ENCODE peak calls at places on chromosome 9, in eight cellular contexts. One of them, this sample, is unnamed.

GRCh38 chr9:124911766-124912165 is 29.1 kb downstream of the GOLGA1 start:
- DNase-seq in dorsolateral prefrontal cortex: no peak
- DNase-seq in brain microvascular endothelial cell: no peak
- DNase-seq in AG09319: no peak
- DNase-seq in stomach: no peak
- DNase-seq in heart left ventricle: no peak
- DNase-seq in fibroblast of mammary gland: no peak
- DNase-seq in AG04450: no peak
- DNase-seq in this sample: no peak

GRCh38 chr9:132163876-132164603 is 2.2 kb downstream of the NTNG2 start:
- DNase-seq in heart left ventricle: no peak
- DNase-seq in dorsolateral prefrontal cortex: no peak
- DNase-seq in AG04450: no peak
- DNase-seq in AG09319: no peak
- DNase-seq in brain microvascular endothelial cell: no peak
- DNase-seq in fibroblast of mammary gland: no peak
- DNase-seq in stomach: no peak
- DNase-seq in this sample: no peak

GRCh38 chr9:126661521-126662251 is 48.0 kb downstream of the LMX1B start:
- DNase-seq in brain microvascular endothelial cell: no peak
- DNase-seq in fibroblast of mammary gland: no peak
- DNase-seq in AG09319: no peak
- DNase-seq in stomach: no peak
- DNase-seq in AG04450: no peak
- DNase-seq in heart left ventricle: no peak
- DNase-seq in dorsolateral prefrontal cortex: no peak
- DNase-seq in this sample: no peak

GRCh38 chr9:72813544-72813943 is 139.3 kb downstream of the ALDH1A1 start:
- DNase-seq in stomach: no peak
- DNase-seq in brain microvascular endothelial cell: no peak
- DNase-seq in dorsolateral prefrontal cortex: no peak
- DNase-seq in fibroblast of mammary gland: no peak
- DNase-seq in AG04450: no peak
- DNase-seq in heart left ventricle: no peak
- DNase-seq in AG09319: no peak
- DNase-seq in this sample: no peak

GRCh38 chr9:84609779-84610178 is 59.8 kb upstream of the NTRK2 start:
- DNase-seq in heart left ventricle: no peak
- DNase-seq in stomach: no peak
- DNase-seq in AG04450: no peak
- DNase-seq in dorsolateral prefrontal cortex: no peak
- DNase-seq in fibroblast of mammary gland: no peak
- DNase-seq in brain microvascular endothelial cell: no peak
- DNase-seq in AG09319: no peak
- DNase-seq in this sample: no peak

GRCh38 chr9:3138236-3139229 is 294.6 kb upstream of the PUM3 start:
- DNase-seq in heart left ventricle: no peak
- DNase-seq in AG09319: no peak
- DNase-seq in stomach: no peak
- DNase-seq in AG04450: no peak
- DNase-seq in fibroblast of mammary gland: peak
- DNase-seq in brain microvascular endothelial cell: no peak
- DNase-seq in dorsolateral prefrontal cortex: no peak
- DNase-seq in this sample: no peak

GRCh38 chr9:136695955-136696354 is 8.7 kb upstream of the AGPAT2 start:
- DNase-seq in AG09319: no peak
- DNase-seq in stomach: no peak
- DNase-seq in brain microvascular endothelial cell: no peak
- DNase-seq in dorsolateral prefrontal cortex: no peak
- DNase-seq in heart left ventricle: no peak
- DNase-seq in fibroblast of mammary gland: no peak
- DNase-seq in AG04450: no peak
- DNase-seq in this sample: no peak

GRCh38 chr9:96450613-96451544 is 910 bp downstream of the HABP4 start:
- DNase-seq in heart left ventricle: peak
- DNase-seq in dorsolateral prefrontal cortex: no peak
- DNase-seq in stomach: peak
- DNase-seq in AG04450: no peak
- DNase-seq in fibroblast of mammary gland: peak
- DNase-seq in AG09319: no peak
- DNase-seq in brain microvascular endothelial cell: peak
- DNase-seq in this sample: no peak

GRCh38 chr9:136437430-136437829 is 2.2 kb downstream of the INPP5E start:
- DNase-seq in AG04450: no peak
- DNase-seq in dorsolateral prefrontal cortex: no peak
- DNase-seq in brain microvascular endothelial cell: no peak
- DNase-seq in fibroblast of mammary gland: peak
- DNase-seq in heart left ventricle: no peak
- DNase-seq in AG09319: peak
- DNase-seq in stomach: no peak
- DNase-seq in this sample: peak

GRCh38 chr9:93185261-93186150 is 1.6 kb downstream of the WNK2 start:
- DNase-seq in fibroblast of mammary gland: no peak
- DNase-seq in AG04450: no peak
- DNase-seq in brain microvascular endothelial cell: no peak
- DNase-seq in dorsolateral prefrontal cortex: no peak
- DNase-seq in AG09319: no peak
- DNase-seq in heart left ventricle: no peak
- DNase-seq in stomach: no peak
- DNase-seq in this sample: no peak

GRCh38 chr9:123421801-123422455 is 65.9 kb downstream of the CRB2 start:
- DNase-seq in stomach: no peak
- DNase-seq in dorsolateral prefrontal cortex: no peak
- DNase-seq in AG09319: no peak
- DNase-seq in heart left ventricle: no peak
- DNase-seq in AG04450: no peak
- DNase-seq in brain microvascular endothelial cell: no peak
- DNase-seq in fibroblast of mammary gland: no peak
- DNase-seq in this sample: no peak

GRCh38 chr9:272251-273213 is 57.9 kb downstream of the DOCK8 start:
- DNase-seq in brain microvascular endothelial cell: no peak
- DNase-seq in AG09319: no peak
- DNase-seq in AG04450: no peak
- DNase-seq in heart left ventricle: no peak
- DNase-seq in dorsolateral prefrontal cortex: no peak
- DNase-seq in fibroblast of mammary gland: no peak
- DNase-seq in stomach: peak
- DNase-seq in this sample: no peak

GRCh38 chr9:137989156-137989555 is 111.6 kb downstream of the CACNA1B start:
- DNase-seq in dorsolateral prefrontal cortex: no peak
- DNase-seq in AG09319: no peak
- DNase-seq in brain microvascular endothelial cell: no peak
- DNase-seq in stomach: peak
- DNase-seq in heart left ventricle: no peak
- DNase-seq in AG04450: no peak
- DNase-seq in fibroblast of mammary gland: no peak
- DNase-seq in this sample: no peak

GRCh38 chr9:137987244-137988030 is 109.9 kb downstream of the CACNA1B start:
- DNase-seq in brain microvascular endothelial cell: no peak
- DNase-seq in AG04450: no peak
- DNase-seq in stomach: no peak
- DNase-seq in AG09319: no peak
- DNase-seq in heart left ventricle: no peak
- DNase-seq in dorsolateral prefrontal cortex: no peak
- DNase-seq in fibroblast of mammary gland: no peak
- DNase-seq in this sample: no peak

GRCh38 chr9:137988051-137988450 is 110.5 kb downstream of the CACNA1B start:
- DNase-seq in AG09319: no peak
- DNase-seq in stomach: peak
- DNase-seq in fibroblast of mammary gland: no peak
- DNase-seq in AG04450: no peak
- DNase-seq in heart left ventricle: no peak
- DNase-seq in dorsolateral prefrontal cortex: no peak
- DNase-seq in brain microvascular endothelial cell: no peak
- DNase-seq in this sample: no peak

GRCh38 chr9:137988701-137989100 is 111.1 kb downstream of the CACNA1B start:
- DNase-seq in AG04450: no peak
- DNase-seq in stomach: peak
- DNase-seq in brain microvascular endothelial cell: no peak
- DNase-seq in dorsolateral prefrontal cortex: no peak
- DNase-seq in fibroblast of mammary gland: no peak
- DNase-seq in AG09319: no peak
- DNase-seq in heart left ventricle: no peak
- DNase-seq in this sample: no peak

GRCh38 chr9:137989999-137990715 is 112.6 kb downstream of the CACNA1B start:
- DNase-seq in AG04450: no peak
- DNase-seq in stomach: peak
- DNase-seq in brain microvascular endothelial cell: no peak
- DNase-seq in AG09319: no peak
- DNase-seq in dorsolateral prefrontal cortex: no peak
- DNase-seq in fibroblast of mammary gland: peak
- DNase-seq in heart left ventricle: no peak
- DNase-seq in this sample: no peak
- TF ChIP-seq CTCF in AG04450: no peak
- TF ChIP-seq CTCF in stomach: no peak
- TF ChIP-seq CTCF in brain microvascular endothelial cell: no peak
- TF ChIP-seq CTCF in AG09319: no peak
- TF ChIP-seq CTCF in dorsolateral prefrontal cortex: no peak
- TF ChIP-seq CTCF in fibroblast of mammary gland: no peak
- TF ChIP-seq CTCF in heart left ventricle: no peak
- TF ChIP-seq CTCF in this sample: no peak

GRCh38 chr9:34611251-34611810 is 566 bp downstream of the RPP25L start:
- DNase-seq in heart left ventricle: peak
- DNase-seq in brain microvascular endothelial cell: no peak
- DNase-seq in AG04450: no peak
- DNase-seq in AG09319: no peak
- DNase-seq in stomach: no peak
- DNase-seq in dorsolateral prefrontal cortex: no peak
- DNase-seq in fibroblast of mammary gland: no peak
- DNase-seq in this sample: no peak
- TF ChIP-seq CTCF in heart left ventricle: no peak
- TF ChIP-seq CTCF in brain microvascular endothelial cell: no peak
- TF ChIP-seq CTCF in AG04450: no peak
- TF ChIP-seq CTCF in AG09319: no peak
- TF ChIP-seq CTCF in stomach: no peak
- TF ChIP-seq CTCF in dorsolateral prefrontal cortex: no peak
- TF ChIP-seq CTCF in fibroblast of mammary gland: no peak
- TF ChIP-seq CTCF in this sample: no peak

GRCh38 chr9:33170464-33171156 is 3.5 kb upstream of the B4GALT1 start:
- DNase-seq in AG04450: no peak
- DNase-seq in fibroblast of mammary gland: peak
- DNase-seq in brain microvascular endothelial cell: no peak
- DNase-seq in AG09319: no peak
- DNase-seq in stomach: peak
- DNase-seq in heart left ventricle: peak
- DNase-seq in dorsolateral prefrontal cortex: no peak
- DNase-seq in this sample: no peak
- TF ChIP-seq CTCF in AG04450: peak
- TF ChIP-seq CTCF in fibroblast of mammary gland: peak
- TF ChIP-seq CTCF in brain microvascular endothelial cell: peak
- TF ChIP-seq CTCF in AG09319: peak
- TF ChIP-seq CTCF in stomach: no peak
- TF ChIP-seq CTCF in heart left ventricle: peak
- TF ChIP-seq CTCF in dorsolateral prefrontal cortex: peak
- TF ChIP-seq CTCF in this sample: peak

GRCh38 chr9:112615584-112616271 is 102.2 kb downstream of the INIP start:
- DNase-seq in heart left ventricle: no peak
- DNase-seq in fibroblast of mammary gland: no peak
- DNase-seq in dorsolateral prefrontal cortex: no peak
- DNase-seq in AG09319: no peak
- DNase-seq in stomach: no peak
- DNase-seq in AG04450: peak
- DNase-seq in brain microvascular endothelial cell: no peak
- DNase-seq in this sample: no peak

GRCh38 chr9:112620353-112620752 is 97.6 kb downstream of the INIP start:
- DNase-seq in AG09319: no peak
- DNase-seq in AG04450: no peak
- DNase-seq in fibroblast of mammary gland: no peak
- DNase-seq in stomach: no peak
- DNase-seq in brain microvascular endothelial cell: no peak
- DNase-seq in dorsolateral prefrontal cortex: no peak
- DNase-seq in heart left ventricle: no peak
- DNase-seq in this sample: no peak

GRCh38 chr9:112623198-112623597 is 94.7 kb downstream of the INIP start:
- DNase-seq in fibroblast of mammary gland: no peak
- DNase-seq in dorsolateral prefrontal cortex: no peak
- DNase-seq in AG09319: no peak
- DNase-seq in AG04450: no peak
- DNase-seq in stomach: no peak
- DNase-seq in heart left ventricle: no peak
- DNase-seq in brain microvascular endothelial cell: no peak
- DNase-seq in this sample: no peak

GRCh38 chr9:112620998-112621694 is 96.8 kb downstream of the INIP start:
- DNase-seq in dorsolateral prefrontal cortex: no peak
- DNase-seq in heart left ventricle: no peak
- DNase-seq in brain microvascular endothelial cell: no peak
- DNase-seq in AG04450: no peak
- DNase-seq in fibroblast of mammary gland: no peak
- DNase-seq in stomach: no peak
- DNase-seq in AG09319: no peak
- DNase-seq in this sample: no peak

DNA sequence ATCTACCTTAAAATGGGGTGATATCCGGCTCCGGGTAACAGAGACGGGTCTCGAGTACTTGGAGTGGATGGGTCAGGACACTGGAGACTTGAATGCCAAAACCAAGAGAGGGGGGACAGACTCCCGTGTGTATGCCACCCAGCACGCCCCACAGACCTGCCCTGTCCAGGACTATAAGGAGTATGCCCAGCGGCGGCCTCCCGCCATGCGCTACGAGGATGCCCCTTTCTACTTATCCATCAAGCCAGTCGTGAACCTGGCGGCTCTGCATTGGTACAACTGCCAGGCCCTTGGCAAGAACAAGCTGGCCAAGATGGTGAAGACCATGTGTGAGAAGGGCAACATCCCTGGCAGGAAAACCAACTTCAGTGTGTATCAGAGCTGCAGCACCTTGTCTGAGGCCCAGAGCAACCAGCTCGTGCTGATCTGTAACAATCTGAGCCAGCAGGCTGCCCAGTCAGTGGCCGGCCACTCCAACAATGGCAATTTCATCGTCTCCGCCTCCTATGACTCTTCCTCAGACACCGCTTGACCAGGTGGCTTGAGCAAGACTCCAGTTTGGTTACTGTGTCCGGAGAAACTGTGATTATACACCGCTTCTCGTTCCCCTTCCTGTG is 99.4 kb downstream of the INIP start:
- DNase-seq in dorsolateral prefrontal cortex: no peak
- DNase-seq in stomach: no peak
- DNase-seq in fibroblast of mammary gland: no peak
- DNase-seq in AG04450: no peak
- DNase-seq in brain microvascular endothelial cell: no peak
- DNase-seq in AG09319: no peak
- DNase-seq in heart left ventricle: no peak
- DNase-seq in this sample: no peak
- TF ChIP-seq CTCF in dorsolateral prefrontal cortex: no peak
- TF ChIP-seq CTCF in stomach: no peak
- TF ChIP-seq CTCF in fibroblast of mammary gland: no peak
- TF ChIP-seq CTCF in AG04450: no peak
- TF ChIP-seq CTCF in brain microvascular endothelial cell: no peak
- TF ChIP-seq CTCF in AG09319: no peak
- TF ChIP-seq CTCF in heart left ventricle: no peak
- TF ChIP-seq CTCF in this sample: no peak

GRCh38 chr9:14314929-14315753 is 1.2 kb upstream of the NFIB start:
- DNase-seq in AG04450: no peak
- DNase-seq in AG09319: no peak
- DNase-seq in heart left ventricle: peak
- DNase-seq in stomach: peak
- DNase-seq in brain microvascular endothelial cell: peak
- DNase-seq in dorsolateral prefrontal cortex: peak
- DNase-seq in fibroblast of mammary gland: peak
- DNase-seq in this sample: no peak
- TF ChIP-seq CTCF in AG04450: no peak
- TF ChIP-seq CTCF in AG09319: no peak
- TF ChIP-seq CTCF in heart left ventricle: no peak
- TF ChIP-seq CTCF in stomach: no peak
- TF ChIP-seq CTCF in brain microvascular endothelial cell: no peak
- TF ChIP-seq CTCF in dorsolateral prefrontal cortex: no peak
- TF ChIP-seq CTCF in fibroblast of mammary gland: no peak
- TF ChIP-seq CTCF in this sample: no peak

This sample was measured in BJ.